ENCODE peak calls at places on chromosomes 6 and 20, in six cellular contexts. Q, P, N, A, D and B are unnamed samples.

GRCh38 chr6:46940433-46941226 is 18.9 kb upstream of the ADGRF5 start:
- DNase-seq in Q (no peak), P (no peak), N (no peak), A (no peak), D (no peak), B (no peak)

GRCh38 chr6:16776394-16777017 is 15.2 kb upstream of the ATXN1 start:
- DNase-seq in Q (no peak), P (no peak), N (no peak), A (no peak), D (no peak), B (no peak)

GRCh38 chr6:83270971-83271714 is 78.0 kb downstream of the RWDD2A start:
- DNase-seq in Q (no peak), P (no peak), N (no peak), A (no peak), D (peak), B (peak)

GRCh38 chr6:110944681-110945151 is 13.8 kb upstream of the GTF3C6 start:
- DNase-seq in Q (no peak), P (peak), N (peak), A (peak), D (peak), B (peak)

GRCh38 chr6:108650781-108651180 is 90.1 kb downstream of the FOXO3 start:
- DNase-seq in Q (no peak), P (no peak), N (peak), A (no peak), D (no peak), B (no peak)

GRCh38 chr6:44304282-44305199 is 8.6 kb downstream of the AARS2 start:
- DNase-seq in Q (no peak), P (peak), N (peak), A (peak), D (no peak), B (peak)

GRCh38 chr20:17530716-17531536 is at the start of gene BFSP1:
- DNase-seq in Q (peak), P (peak), N (peak), A (peak), D (no peak), B (peak)

GRCh38 chr6:119284861-119285521 is 64.6 kb downstream of the MAN1A1 start:
- DNase-seq in Q (no peak), P (no peak), N (peak), A (no peak), D (no peak), B (no peak)

GRCh38 chr6:169380493-169380892 is 126.8 kb upstream of the THBS2 start:
- DNase-seq in Q (no peak), P (no peak), N (no peak), A (no peak), D (no peak), B (no peak)

GRCh38 chr6:117545161-117545595 is 57.1 kb downstream of the GOPC start:
- DNase-seq in Q (no peak), P (no peak), N (no peak), A (no peak), D (no peak), B (no peak)

GRCh38 chr20:34771680-34772081 is 53.8 kb downstream of the NCOA6 start:
- DNase-seq in Q (no peak), P (no peak), N (no peak), A (no peak), D (no peak), B (no peak)

GRCh38 chr6:127026247-127026646 is 92.2 kb upstream of the RSPO3 start:
- DNase-seq in Q (no peak), P (no peak), N (no peak), A (no peak), D (no peak), B (no peak)

GRCh38 chr6:79673947-79674346 is 42.8 kb downstream of the SH3BGRL2 start:
- DNase-seq in Q (no peak), P (no peak), N (no peak), A (no peak), D (no peak), B (no peak)

GRCh38 chr6:144346719-144347446 is 61.7 kb downstream of the UTRN start:
- DNase-seq in Q (no peak), P (no peak), N (peak), A (no peak), D (peak), B (peak)

GRCh38 chr20:43991264-43991663 is 76.6 kb downstream of the TOX2 start:
- DNase-seq in Q (no peak), P (no peak), N (no peak), A (no peak), D (no peak), B (no peak)

GRCh38 chr20:59629141-59630045 is 25.1 kb downstream of the PHACTR3 start:
- DNase-seq in Q (no peak), P (no peak), N (no peak), A (no peak), D (no peak), B (no peak)

GRCh38 chr20:59624401-59624800 is 20.1 kb downstream of the PHACTR3 start:
- DNase-seq in Q (no peak), P (no peak), N (no peak), A (no peak), D (no peak), B (no peak)

GRCh38 chr20:59625214-59625922 is 21.0 kb downstream of the PHACTR3 start:
- DNase-seq in Q (no peak), P (peak), N (no peak), A (no peak), D (no peak), B (no peak)

GRCh38 chr20:59628171-59628570 is 23.8 kb downstream of the PHACTR3 start:
- DNase-seq in Q (no peak), P (peak), N (no peak), A (no peak), D (no peak), B (no peak)

GRCh38 chr20:59627298-59627697 is 23.0 kb downstream of the PHACTR3 start:
- DNase-seq in Q (no peak), P (no peak), N (no peak), A (no peak), D (no peak), B (no peak)
- TF ChIP-seq CTCF in Q (no peak), P (no peak), N (no peak), A (no peak), D (no peak), B (no peak)

GRCh38 chr6:97215157-97215769 is 67.8 kb downstream of the MMS22L start:
- DNase-seq in Q (no peak), P (peak), N (peak), A (no peak), D (peak), B (peak)
- TF ChIP-seq CTCF in Q (no peak), P (peak), N (peak), A (no peak), D (peak), B (peak)

DNA sequence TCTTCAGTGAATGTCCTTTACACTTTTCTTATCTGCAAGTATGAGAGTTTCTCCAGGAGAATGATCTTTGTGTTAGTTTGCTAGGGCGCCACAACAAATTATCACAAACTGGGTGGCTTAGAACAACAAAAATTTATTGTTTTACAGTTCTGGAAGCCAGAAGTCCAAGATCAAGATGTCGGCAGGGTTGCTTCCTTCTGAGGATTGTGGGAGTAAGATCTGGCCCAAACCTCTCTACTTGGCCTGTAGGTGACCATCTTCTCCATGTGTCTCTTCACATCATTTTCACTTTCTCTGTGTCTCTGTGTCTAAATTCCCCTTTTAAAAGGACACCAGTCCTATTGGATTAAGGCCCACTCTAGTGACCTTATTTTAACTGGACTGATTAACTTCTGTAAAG is 103.0 kb downstream of the ADTRP start:
- DNase-seq in Q (no peak), P (no peak), N (peak), A (no peak), D (no peak), B (no peak)
- TF ChIP-seq CTCF in Q (no peak), P (peak), N (peak), A (no peak), D (peak), B (no peak)

DNA sequence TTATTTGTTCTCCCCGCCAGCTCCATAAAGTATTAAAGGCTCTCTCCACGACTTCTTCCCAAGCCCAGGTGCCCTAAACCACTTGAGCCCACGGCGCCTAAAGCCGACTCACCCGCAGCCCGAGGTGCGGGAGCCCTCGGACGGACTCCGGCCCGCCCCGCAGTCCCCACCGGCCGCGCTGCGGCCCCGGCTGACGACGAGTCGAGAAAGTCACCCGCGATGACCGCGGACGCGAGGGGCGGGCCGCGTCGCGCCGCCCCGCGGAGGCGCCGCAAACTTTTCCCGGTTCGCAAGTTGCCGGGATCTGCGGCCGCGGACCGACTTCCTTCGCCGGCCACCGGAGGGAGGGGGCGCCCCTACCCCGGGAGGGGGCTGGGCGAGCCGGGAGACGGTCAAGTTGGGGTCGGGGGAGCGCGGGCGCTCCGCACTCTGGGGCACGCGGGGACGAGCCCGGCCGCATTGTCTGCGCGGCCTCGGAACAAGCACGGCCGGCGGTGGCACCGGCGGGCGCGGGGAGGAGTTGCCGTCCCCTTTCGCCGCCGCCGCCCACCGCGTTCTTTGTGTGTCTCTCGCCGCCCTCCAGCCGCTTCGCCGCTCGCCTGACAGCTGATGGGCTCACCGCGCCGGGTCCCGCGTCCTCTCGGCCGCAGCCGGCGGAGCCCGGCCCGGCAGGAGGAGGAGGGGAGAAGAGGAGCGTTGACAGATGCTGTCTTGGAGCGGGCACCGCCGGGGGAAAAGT is 131.5 kb downstream of the OGFRL1 start:
- DNase-seq in Q (peak), P (no peak), N (no peak), A (peak), D (no peak), B (peak)
- TF ChIP-seq CTCF in Q (no peak), P (no peak), N (no peak), A (no peak), D (no peak), B (peak)

GRCh38 chr6:3615391-3616380 is 135.8 kb downstream of the PXDC1 start:
- DNase-seq in Q (no peak), P (no peak), N (no peak), A (no peak), D (no peak), B (no peak)
- TF ChIP-seq CTCF in Q (no peak), P (no peak), N (no peak), A (no peak), D (no peak), B (no peak)

GRCh38 chr6:6220718-6221117 is 99.7 kb downstream of the F13A1 start:
- DNase-seq in Q (no peak), P (no peak), N (peak), A (no peak), D (no peak), B (no peak)

GRCh38 chr6:6219716-6220115 is 100.7 kb downstream of the F13A1 start:
- DNase-seq in Q (no peak), P (no peak), N (no peak), A (no peak), D (no peak), B (no peak)

GRCh38 chr6:6224933-6225486 is 95.5 kb downstream of the F13A1 start:
- DNase-seq in Q (no peak), P (no peak), N (peak), A (no peak), D (no peak), B (no peak)

GRCh38 chr6:6218246-6219085 is 102.0 kb downstream of the F13A1 start:
- DNase-seq in Q (no peak), P (peak), N (no peak), A (no peak), D (no peak), B (no peak)

DNA sequence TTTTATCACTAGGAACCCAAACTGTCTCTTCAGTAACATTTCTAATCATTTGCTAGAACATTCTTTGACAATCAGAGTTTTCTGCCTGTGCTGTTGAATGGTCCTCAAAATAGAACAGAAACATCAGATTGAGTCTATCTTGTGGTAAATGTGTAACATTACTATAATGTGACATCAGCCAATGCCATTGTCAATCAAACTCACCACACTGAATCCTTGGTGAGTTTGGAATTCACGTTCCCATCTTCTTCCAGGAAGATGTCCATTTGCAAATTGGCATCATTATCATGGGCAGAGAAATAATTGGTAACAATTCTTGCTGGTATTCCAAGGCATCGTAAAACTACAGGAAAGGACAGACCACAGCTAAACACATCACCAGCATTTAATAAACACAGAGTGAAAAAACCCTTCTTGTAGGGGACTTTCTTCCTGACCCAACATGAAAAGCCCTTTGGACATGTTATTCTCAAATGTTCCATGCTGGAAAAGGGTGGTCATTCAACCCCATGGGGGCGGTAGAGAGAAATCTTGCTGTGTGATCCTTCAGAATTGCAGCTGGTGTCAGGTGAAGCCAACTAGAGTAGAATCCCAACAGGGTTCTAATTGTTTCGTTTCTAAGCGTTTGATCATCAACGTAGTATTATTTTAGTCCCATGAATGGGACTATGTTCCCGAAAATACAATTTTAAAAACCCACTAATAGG is 98.5 kb downstream of the F13A1 start:
- DNase-seq in Q (no peak), P (no peak), N (peak), A (no peak), D (no peak), B (no peak)
- TF ChIP-seq CTCF in Q (no peak), P (peak), N (peak), A (no peak), D (no peak), B (no peak)

GRCh38 chr6:143337201-143337949 is 113.1 kb downstream of the ADAT2 start:
- DNase-seq in Q (no peak), P (peak), N (peak), A (no peak), D (no peak), B (peak)
- TF ChIP-seq CTCF in Q (no peak), P (peak), N (peak), A (peak), D (peak), B (peak)

GRCh38 chr20:31567380-31567720 is 37.7 kb upstream of the ID1 start:
- DNase-seq in Q (no peak), P (no peak), N (no peak), A (no peak), D (no peak), B (no peak)

GRCh38 chr20:31568041-31568731 is 36.9 kb upstream of the ID1 start:
- DNase-seq in Q (no peak), P (no peak), N (no peak), A (no peak), D (no peak), B (peak)

GRCh38 chr20:31566332-31566657 is 38.8 kb upstream of the ID1 start:
- DNase-seq in Q (no peak), P (no peak), N (no peak), A (no peak), D (no peak), B (no peak)

GRCh38 chr20:31565699-31566331 is 39.3 kb upstream of the ID1 start:
- DNase-seq in Q (no peak), P (no peak), N (no peak), A (no peak), D (no peak), B (no peak)

DNA sequence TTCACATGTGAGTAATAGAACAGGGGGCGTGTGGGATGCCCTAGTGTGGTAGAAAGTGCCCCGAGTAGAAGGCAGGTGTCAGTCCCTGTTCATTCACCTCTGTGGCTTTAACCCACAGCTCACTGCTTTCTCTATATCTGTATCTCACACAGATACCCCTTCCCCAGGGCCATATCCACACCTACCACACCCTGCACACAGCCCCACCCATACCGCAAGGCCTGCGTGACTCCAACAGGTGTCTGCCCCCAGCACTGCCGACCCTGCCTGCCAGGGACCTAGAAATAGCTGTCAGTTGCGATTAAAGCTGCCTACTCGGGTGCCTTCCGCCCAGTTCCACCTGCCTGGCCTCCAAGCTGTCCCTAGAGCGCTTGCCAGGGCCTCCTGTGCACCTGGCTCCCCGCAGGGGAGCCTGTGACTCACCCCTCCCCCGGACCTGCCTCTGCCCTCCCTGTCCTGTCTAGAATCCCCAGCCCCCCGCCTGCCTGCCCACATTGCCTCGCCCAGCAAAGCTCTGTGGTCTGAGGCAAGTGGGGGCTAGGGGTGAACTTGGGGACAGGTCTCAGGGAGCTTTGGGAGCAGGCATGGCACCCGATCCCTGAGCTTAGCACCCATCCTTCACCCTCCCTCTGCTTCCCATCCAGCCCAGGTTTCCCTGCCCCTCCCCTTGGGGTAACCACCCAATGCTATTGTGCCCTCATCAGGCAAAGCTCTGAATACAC is 38.3 kb upstream of the ID1 start:
- DNase-seq in Q (no peak), P (no peak), N (peak), A (no peak), D (no peak), B (no peak)
- TF ChIP-seq CTCF in Q (no peak), P (no peak), N (no peak), A (no peak), D (no peak), B (no peak)

GRCh38 chr20:49790077-49790798 is 22.4 kb upstream of the SLC9A8 start:
- DNase-seq in Q (no peak), P (no peak), N (no peak), A (no peak), D (peak), B (peak)
- TF ChIP-seq CTCF in Q (no peak), P (no peak), N (no peak), A (no peak), D (no peak), B (no peak)

GRCh38 chr6:53290547-53291510 is 57.9 kb downstream of the ELOVL5 start:
- DNase-seq in Q (no peak), P (no peak), N (no peak), A (no peak), D (no peak), B (no peak)
- TF ChIP-seq CTCF in Q (no peak), P (no peak), N (no peak), A (no peak), D (peak), B (no peak)